ENCODE peak calls at places on chromosomes 5 and 9, in five cellular contexts. W, S, U, P and O are unnamed samples.

GRCh38 chr5:56011835-56012234 is 17.1 kb upstream of the IL6ST start:
- DNase-seq in W (no peak), S (peak; percentile 97), U (no peak), P (no peak), O (no peak)

GRCh38 chr5:76403963-76404693 is 1.0 kb downstream of the IQGAP2 start:
- DNase-seq in W (peak; percentile 50), S (peak; percentile 2), U (peak; percentile 76), P (no peak), O (peak; percentile 42)

GRCh38 chr9:38437193-38437823 is 13.1 kb upstream of the IGFBPL1 start:
- DNase-seq in W (no peak), S (peak; percentile 48), U (no peak), P (no peak), O (no peak)

GRCh38 chr5:173645897-173646574 is 29.6 kb upstream of the BOD1 start:
- DNase-seq in W (no peak), S (no peak), U (no peak), P (no peak), O (no peak)

GRCh38 chr9:134923466-134923865 is 5.8 kb upstream of the FCN1 start:
- DNase-seq in W (no peak), S (no peak), U (no peak), P (no peak), O (no peak)

GRCh38 chr9:37027582-37028424 is 6.3 kb downstream of the PAX5 start:
- DNase-seq in W (peak; percentile 87), S (peak; percentile 87), U (peak; percentile 99), P (peak; percentile 89), O (peak; percentile 95)

GRCh38 chr5:28214292-28214691 is 1175.9 kb upstream of the CDH9 start:
- DNase-seq in W (no peak), S (no peak), U (no peak), P (no peak), O (no peak)

GRCh38 chr5:71955718-71956117 is 151.6 kb upstream of the MAP1B start:
- DNase-seq in W (no peak), S (no peak), U (no peak), P (no peak), O (no peak)

GRCh38 chr5:72079288-72079687 is 28.0 kb upstream of the MAP1B start:
- DNase-seq in W (no peak), S (no peak), U (peak; percentile 89), P (peak; percentile 35), O (no peak)

GRCh38 chr5:172910828-172911627 is 48.2 kb upstream of the RPL26L1 start:
- DNase-seq in W (peak; percentile 85), S (peak; percentile 86), U (peak; percentile 29), P (peak; percentile 73), O (peak; percentile 23)

GRCh38 chr9:137297966-137298365 is 4.1 kb downstream of the NRARP start:
- DNase-seq in W (no peak), S (no peak), U (peak; percentile 13), P (no peak), O (no peak)

GRCh38 chr5:134545070-134545868 is 19.8 kb downstream of the JADE2 start:
- DNase-seq in W (no peak), S (no peak), U (no peak), P (peak; percentile 87), O (no peak)

GRCh38 chr5:116013931-116014330 is 18.3 kb upstream of the ARL14EPL start:
- DNase-seq in W (no peak), S (no peak), U (no peak), P (no peak), O (no peak)

GRCh38 chr9:138065287-138065686 is 187.7 kb downstream of the CACNA1B start:
- DNase-seq in W (peak; percentile 8), S (no peak), U (peak; percentile 0), P (no peak), O (peak; percentile 1)

GRCh38 chr5:108345541-108346171 is 36.2 kb downstream of the FBXL17 start:
- DNase-seq in W (no peak), S (peak; percentile 53), U (no peak), P (no peak), O (no peak)

GRCh38 chr5:40437452-40437861 is 242.3 kb upstream of the PTGER4 start:
- DNase-seq in W (peak; percentile 45), S (peak; percentile 86), U (no peak), P (no peak), O (no peak)

GRCh38 chr9:115786321-115786720 is 367.3 kb upstream of the PAPPA start:
- DNase-seq in W (no peak), S (peak; percentile 68), U (no peak), P (no peak), O (no peak)

GRCh38 chr5:68242743-68243142 is 27.2 kb downstream of the PIK3R1 start:
- DNase-seq in W (no peak), S (peak; percentile 48), U (no peak), P (no peak), O (no peak)

GRCh38 chr5:146647656-146648199 is 131.7 kb upstream of the GPR151 start:
- DNase-seq in W (no peak), S (no peak), U (no peak), P (no peak), O (no peak)

GRCh38 chr5:54838843-54839242 is 146.6 kb downstream of the ESM1 start:
- DNase-seq in W (no peak), S (no peak), U (no peak), P (no peak), O (no peak)

GRCh38 chr5:167294861-167295685 is 996.4 kb upstream of the WWC1 start:
- DNase-seq in W (no peak), S (peak; percentile 92), U (no peak), P (no peak), O (no peak)

GRCh38 chr5:73729329-73729728 is 103.3 kb downstream of the ARHGEF28 start:
- DNase-seq in W (no peak), S (no peak), U (no peak), P (no peak), O (no peak)

GRCh38 chr9:134915046-134915930 is 2.4 kb downstream of the FCN1 start:
- DNase-seq in W (no peak), S (no peak), U (no peak), P (no peak), O (no peak)

GRCh38 chr5:109571785-109572184 is 117.9 kb upstream of the MAN2A1 start:
- DNase-seq in W (no peak), S (no peak), U (no peak), P (no peak), O (no peak)

GRCh38 chr9:135065804-135066203 is 21.7 kb upstream of the OLFM1 start:
- DNase-seq in W (no peak), S (no peak), U (no peak), P (no peak), O (no peak)

GRCh38 chr5:128199104-128199503 is 115.5 kb downstream of the SLC12A2 start:
- DNase-seq in W (no peak), S (peak; percentile 22), U (no peak), P (no peak), O (no peak)

GRCh38 chr9:73269430-73270101 is 117.9 kb downstream of the ANXA1 start:
- DNase-seq in W (no peak), S (peak; percentile 44), U (no peak), P (no peak), O (no peak)

GRCh38 chr5:172086312-172086975 is 80.0 kb upstream of the FBXW11 start:
- DNase-seq in W (no peak), S (no peak), U (no peak), P (no peak), O (no peak)

GRCh38 chr9:111298831-111299603 is 31.0 kb downstream of the OR2K2 start:
- DNase-seq in W (peak; percentile 41), S (peak; percentile 84), U (no peak), P (peak; percentile 61), O (no peak)

GRCh38 chr9:131732636-131733340 is 7.1 kb downstream of the RAPGEF1 start:
- DNase-seq in W (no peak), S (no peak), U (no peak), P (no peak), O (no peak)

GRCh38 chr9:72800326-72800994 is 152.4 kb downstream of the ALDH1A1 start:
- DNase-seq in W (no peak), S (peak; percentile 9), U (no peak), P (no peak), O (no peak)

GRCh38 chr9:14133394-14133793 is 180.5 kb downstream of the NFIB start:
- DNase-seq in W (no peak), S (no peak), U (no peak), P (no peak), O (no peak)

GRCh38 chr5:142059304-142059940 is 46.6 kb upstream of the GNPDA1 start:
- DNase-seq in W (no peak), S (peak; percentile 56), U (no peak), P (peak; percentile 46), O (no peak)
- TF ChIP-seq CTCF in W (no peak), S (no peak), U (peak; percentile 27), P (peak; percentile 23), O (no peak)

DNA sequence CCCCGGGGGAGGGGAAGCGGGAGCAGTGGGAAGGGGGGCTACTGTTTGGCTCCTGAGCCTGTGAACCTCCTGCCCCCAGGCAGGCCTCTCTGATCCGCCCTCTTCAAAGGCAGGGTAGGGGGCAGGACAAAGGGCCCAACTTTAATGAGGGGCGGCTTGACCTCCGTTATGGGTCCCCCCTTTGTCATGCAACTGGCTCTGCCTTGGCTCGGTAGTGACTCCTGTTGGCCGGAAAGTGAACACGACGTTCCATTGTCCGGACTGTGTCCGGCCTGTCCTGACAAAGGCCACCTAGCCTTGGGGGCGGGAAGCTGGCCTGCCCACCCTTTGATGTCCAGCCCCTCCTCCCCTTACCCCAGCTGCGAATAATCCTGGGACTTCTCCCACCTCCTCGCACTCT is 1.3 kb downstream of the CDX1 start:
- DNase-seq in W (no peak), S (no peak), U (no peak), P (no peak), O (no peak)
- TF ChIP-seq CTCF in W (no peak), S (no peak), U (peak; percentile 38), P (peak; percentile 12), O (no peak)

GRCh38 chr5:42005561-42006153 is 80.6 kb downstream of the FBXO4 start:
- DNase-seq in W (no peak), S (peak; percentile 48), U (no peak), P (no peak), O (no peak)
- TF ChIP-seq CTCF in W (peak; percentile 66), S (peak; percentile 75), U (peak; percentile 49), P (peak; percentile 71), O (peak; percentile 66)

DNA sequence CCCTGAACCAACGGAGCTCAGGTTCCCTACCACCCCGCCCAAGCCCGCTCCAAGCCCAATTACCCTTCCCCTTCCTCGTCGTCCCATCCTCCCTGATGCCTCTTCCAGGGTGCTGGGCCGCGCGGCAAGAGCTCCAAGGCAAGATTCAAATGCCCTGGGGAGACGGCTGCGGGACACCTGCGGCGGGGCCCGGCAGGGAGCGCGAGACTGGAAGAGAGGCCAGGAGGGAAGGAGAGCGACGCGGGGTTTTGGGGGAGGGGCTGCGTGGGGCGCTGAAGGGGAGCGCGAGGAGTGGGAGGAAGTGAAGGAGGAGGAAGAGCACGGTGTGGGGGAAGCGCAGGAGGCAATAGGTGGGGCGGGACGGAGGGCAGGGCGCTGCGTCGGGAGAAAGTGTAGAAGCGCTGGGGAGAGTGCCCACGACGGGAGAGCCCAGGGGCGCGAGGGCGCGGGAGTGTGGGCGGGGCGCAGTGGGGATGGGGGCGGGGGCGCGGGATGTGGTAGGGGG is 975 bp upstream of the NXNL2 start:
- DNase-seq in W (peak; percentile 51), S (peak; percentile 82), U (no peak), P (no peak), O (no peak)
- TF ChIP-seq CTCF in W (no peak), S (peak; percentile 11), U (no peak), P (no peak), O (no peak)

GRCh38 chr5:937151-937924 is 44.7 kb downstream of the TRIP13 start:
- DNase-seq in W (no peak), S (no peak), U (no peak), P (no peak), O (no peak)
- TF ChIP-seq CTCF in W (no peak), S (no peak), U (no peak), P (no peak), O (no peak)